ENCODE peak calls at places on chromosomes 3 and 15, in eight cellular contexts. C is activated CD8-positive, alpha-beta memory T cell treated with anti-CD3 and anti-CD28 coated beads, Interleukin-2, amount 50 U/mL, for 48 hours; Q is AG04449; U is stimulated activated naive CD8-positive, alpha-beta T cell treated with anti-CD3 and anti-CD28 coated beads, Interleukin-15, amount 100 ng/mL, for 72 hours; F is AG09319; R is lower leg skin; I is T1000; G is stimulated activated CD4-positive, alpha-beta T cell treated with anti-CD3 and anti-CD28 coated beads, Interleukin-1b, Interleukin-23, amount 100 ng/mL, for 48 hours. K is an unnamed sample.

GRCh38 chr3:114078126-114078525 is 21.6 kb downstream of the QTRT2 start:
- DNase-seq in C (no peak), Q (no peak), U (no peak), F (no peak), R (no peak), I (no peak), G (no peak), K (peak)

GRCh38 chr3:45234250-45234649 is 8.2 kb upstream of the TMEM158 start:
- DNase-seq in C (no peak), Q (no peak), U (no peak), F (no peak), R (no peak), I (no peak), G (no peak), K (no peak)

GRCh38 chr15:61196156-61196555 is 32.9 kb downstream of the RORA start:
- DNase-seq in C (no peak), Q (no peak), U (no peak), F (no peak), R (no peak), I (no peak), G (no peak), K (no peak)

GRCh38 chr3:25783661-25784512 is 644 bp upstream of the NGLY1 start:
- DNase-seq in C (no peak), Q (no peak), U (no peak), F (no peak), R (peak), I (no peak), G (peak), K (no peak)

GRCh38 chr15:38482572-38482971 is 28.6 kb downstream of the FAM98B start:
- DNase-seq in C (no peak), Q (no peak), U (no peak), F (no peak), R (no peak), I (no peak), G (no peak), K (no peak)

GRCh38 chr3:71208273-71209095 is 375.0 kb downstream of the FOXP1 start:
- DNase-seq in C (no peak), Q (no peak), U (no peak), F (no peak), R (no peak), I (no peak), G (no peak), K (no peak)

GRCh38 chr3:49872801-49873281 is 3.1 kb upstream of the CAMKV start:
- DNase-seq in C (no peak), Q (no peak), U (peak), F (no peak), R (no peak), I (no peak), G (peak), K (no peak)

GRCh38 chr15:71152542-71152941 is 37.3 kb downstream of the THSD4 start:
- DNase-seq in C (no peak), Q (no peak), U (no peak), F (no peak), R (no peak), I (no peak), G (no peak), K (no peak)

GRCh38 chr3:75906555-75907112 is 121.3 kb upstream of the ZNF717 start:
- DNase-seq in C (no peak), Q (no peak), U (no peak), F (no peak), R (no peak), I (peak), G (no peak), K (peak)

GRCh38 chr15:28967071-28967470 is 81.3 kb downstream of the APBA2 start:
- DNase-seq in C (no peak), Q (no peak), U (no peak), F (no peak), R (no peak), I (no peak), G (no peak), K (no peak)

GRCh38 chr3:120673116-120673515 is 8.9 kb downstream of the HGD start:
- DNase-seq in C (no peak), Q (no peak), U (no peak), F (no peak), R (no peak), I (no peak), G (no peak), K (no peak)

GRCh38 chr3:58028902-58029301 is 20.7 kb downstream of the FLNB start:
- DNase-seq in C (no peak), Q (no peak), U (no peak), F (no peak), R (no peak), I (no peak), G (no peak), K (no peak)

GRCh38 chr3:71742621-71743020 is 11.0 kb upstream of the GPR27 start:
- DNase-seq in C (no peak), Q (no peak), U (no peak), F (no peak), R (no peak), I (no peak), G (no peak), K (no peak)

GRCh38 chr3:184314700-184315505 is 497 bp downstream of the EIF4G1 start:
- DNase-seq in C (peak), Q (no peak), U (peak), F (peak), R (peak), I (no peak), G (peak), K (peak)

GRCh38 chr3:107798381-107798780 is 275.6 kb downstream of the BBX start:
- DNase-seq in C (no peak), Q (peak), U (no peak), F (no peak), R (no peak), I (no peak), G (no peak), K (no peak)

GRCh38 chr15:48602358-48603122 is 43.0 kb downstream of the FBN1 start:
- DNase-seq in C (no peak), Q (no peak), U (no peak), F (no peak), R (no peak), I (no peak), G (no peak), K (no peak)

GRCh38 chr3:127585163-127585812 is 5.2 kb downstream of the TPRA1 start:
- DNase-seq in C (no peak), Q (no peak), U (no peak), F (no peak), R (no peak), I (no peak), G (no peak), K (no peak)

GRCh38 chr3:57079221-57079831 is 18.9 kb downstream of the SPATA12 start:
- DNase-seq in C (no peak), Q (no peak), U (peak), F (no peak), R (no peak), I (peak), G (peak), K (no peak)

GRCh38 chr3:18847583-18848197 is 300.6 kb upstream of the KCNH8 start:
- DNase-seq in C (no peak), Q (no peak), U (no peak), F (no peak), R (no peak), I (no peak), G (no peak), K (no peak)

GRCh38 chr15:30990451-30991300 is 752 bp downstream of the MTMR10 start:
- DNase-seq in C (no peak), Q (no peak), U (no peak), F (no peak), R (no peak), I (peak), G (peak), K (no peak)

GRCh38 chr3:55551644-55552043 is 64.5 kb upstream of the WNT5A start:
- DNase-seq in C (no peak), Q (no peak), U (no peak), F (no peak), R (no peak), I (no peak), G (no peak), K (no peak)

GRCh38 chr3:183318846-183319770 is 66.1 kb downstream of the B3GNT5 start:
- DNase-seq in C (no peak), Q (no peak), U (no peak), F (no peak), R (no peak), I (no peak), G (no peak), K (no peak)

GRCh38 chr3:44058022-44058867 is 183.4 kb upstream of the TOPAZ1 start:
- DNase-seq in C (peak), Q (peak), U (peak), F (no peak), R (no peak), I (peak), G (peak), K (peak)

GRCh38 chr3:175009294-175009693 is 150.2 kb downstream of the NAALADL2 start:
- DNase-seq in C (no peak), Q (no peak), U (no peak), F (no peak), R (no peak), I (no peak), G (no peak), K (no peak)

GRCh38 chr3:17089314-17089700 is 204.6 kb downstream of the PLCL2 start:
- DNase-seq in C (no peak), Q (no peak), U (no peak), F (no peak), R (no peak), I (no peak), G (no peak), K (no peak)

GRCh38 chr15:42087926-42088800 is 6.2 kb downstream of the PLA2G4D start:
- DNase-seq in C (no peak), Q (no peak), U (no peak), F (no peak), R (no peak), I (no peak), G (no peak), K (no peak)

GRCh38 chr3:66406841-66407240 is 94.0 kb downstream of the LRIG1 start:
- DNase-seq in C (no peak), Q (no peak), U (no peak), F (no peak), R (no peak), I (no peak), G (no peak), K (no peak)

GRCh38 chr3:146555311-146555710 is 10.9 kb upstream of the PLSCR1 start:
- DNase-seq in C (no peak), Q (no peak), U (no peak), F (no peak), R (no peak), I (no peak), G (no peak), K (no peak)

GRCh38 chr3:187678869-187679268 is 8.7 kb upstream of the SST start:
- DNase-seq in C (no peak), Q (no peak), U (peak), F (peak), R (no peak), I (peak), G (no peak), K (peak)

K was measured in fibroblast of the conjunctiva.